ENCODE peak calls at places on chromosomes 12 and 14, in nine cellular contexts. One of them, this sample, is unnamed.

GRCh38 chr12:106341086-106341879 is 16.3 kb upstream of the POLR3B start:
- DNase-seq in pancreas: no peak
- DNase-seq in bronchial epithelial cell: no peak
- DNase-seq in endothelial cell: no peak
- DNase-seq in Peyer's patch: no peak
- DNase-seq in mucosa of descending colon: no peak
- DNase-seq in GM10248: no peak
- DNase-seq in Calu3: no peak
- DNase-seq in lower leg skin: no peak
- DNase-seq in this sample: no peak

GRCh38 chr14:32635103-32635719 is 303.5 kb upstream of the NPAS3 start:
- DNase-seq in pancreas: no peak
- DNase-seq in bronchial epithelial cell: peak; percentile 62
- DNase-seq in endothelial cell: no peak
- DNase-seq in Peyer's patch: no peak
- DNase-seq in mucosa of descending colon: no peak
- DNase-seq in GM10248: no peak
- DNase-seq in Calu3: no peak
- DNase-seq in lower leg skin: no peak
- DNase-seq in this sample: no peak

GRCh38 chr14:99393059-99393655 is 87.5 kb downstream of the SETD3 start:
- DNase-seq in pancreas: no peak
- DNase-seq in bronchial epithelial cell: peak; percentile 40
- DNase-seq in endothelial cell: peak; percentile 63
- DNase-seq in Peyer's patch: no peak
- DNase-seq in mucosa of descending colon: peak; percentile 74
- DNase-seq in GM10248: peak; percentile 67
- DNase-seq in Calu3: peak; percentile 63
- DNase-seq in lower leg skin: peak; percentile 4
- DNase-seq in this sample: no peak

GRCh38 chr12:8145754-8146415 is 10.9 kb upstream of the ZNF705A start:
- DNase-seq in pancreas: peak; percentile 19
- DNase-seq in bronchial epithelial cell: no peak
- DNase-seq in endothelial cell: no peak
- DNase-seq in Peyer's patch: no peak
- DNase-seq in mucosa of descending colon: peak; percentile 26
- DNase-seq in GM10248: no peak
- DNase-seq in Calu3: no peak
- DNase-seq in lower leg skin: peak; percentile 43
- DNase-seq in this sample: no peak

GRCh38 chr14:59028476-59029202 is 159.8 kb upstream of the DAAM1 start:
- DNase-seq in pancreas: peak; percentile 27
- DNase-seq in bronchial epithelial cell: peak; percentile 52
- DNase-seq in endothelial cell: peak; percentile 72
- DNase-seq in Peyer's patch: no peak
- DNase-seq in mucosa of descending colon: peak; percentile 65
- DNase-seq in GM10248: peak; percentile 53
- DNase-seq in Calu3: peak; percentile 68
- DNase-seq in lower leg skin: peak; percentile 23
- DNase-seq in this sample: no peak

GRCh38 chr12:108400060-108400459 is 60.9 kb upstream of the CMKLR1 start:
- DNase-seq in pancreas: no peak
- DNase-seq in bronchial epithelial cell: no peak
- DNase-seq in endothelial cell: no peak
- DNase-seq in Peyer's patch: no peak
- DNase-seq in mucosa of descending colon: no peak
- DNase-seq in GM10248: no peak
- DNase-seq in Calu3: no peak
- DNase-seq in lower leg skin: no peak
- DNase-seq in this sample: no peak

GRCh38 chr12:121823101-121823726 is 19.4 kb downstream of the SETD1B start:
- DNase-seq in pancreas: no peak
- DNase-seq in bronchial epithelial cell: no peak
- DNase-seq in endothelial cell: no peak
- DNase-seq in Peyer's patch: no peak
- DNase-seq in mucosa of descending colon: no peak
- DNase-seq in GM10248: no peak
- DNase-seq in Calu3: no peak
- DNase-seq in lower leg skin: no peak
- DNase-seq in this sample: no peak

GRCh38 chr12:114674201-114675047 is 9.6 kb downstream of the TBX3 start:
- DNase-seq in pancreas: no peak
- DNase-seq in bronchial epithelial cell: no peak
- DNase-seq in endothelial cell: no peak
- DNase-seq in Peyer's patch: no peak
- DNase-seq in mucosa of descending colon: no peak
- DNase-seq in GM10248: no peak
- DNase-seq in Calu3: no peak
- DNase-seq in lower leg skin: no peak
- DNase-seq in this sample: no peak

GRCh38 chr14:71730471-71730870 is 201.8 kb upstream of the RGS6 start:
- DNase-seq in pancreas: no peak
- DNase-seq in bronchial epithelial cell: peak; percentile 43
- DNase-seq in endothelial cell: no peak
- DNase-seq in Peyer's patch: no peak
- DNase-seq in mucosa of descending colon: no peak
- DNase-seq in GM10248: no peak
- DNase-seq in Calu3: no peak
- DNase-seq in lower leg skin: no peak
- DNase-seq in this sample: no peak

GRCh38 chr12:108821407-108822397 is 35.7 kb downstream of the SSH1 start:
- DNase-seq in pancreas: no peak
- DNase-seq in bronchial epithelial cell: peak; percentile 85
- DNase-seq in endothelial cell: no peak
- DNase-seq in Peyer's patch: no peak
- DNase-seq in mucosa of descending colon: no peak
- DNase-seq in GM10248: no peak
- DNase-seq in Calu3: peak; percentile 20
- DNase-seq in lower leg skin: no peak
- DNase-seq in this sample: peak; percentile 40

GRCh38 chr12:54052745-54053624 is 650 bp upstream of the HOXC4 start:
- DNase-seq in pancreas: no peak
- DNase-seq in bronchial epithelial cell: no peak
- DNase-seq in endothelial cell: no peak
- DNase-seq in Peyer's patch: peak; percentile 75
- DNase-seq in mucosa of descending colon: no peak
- DNase-seq in GM10248: peak; percentile 80
- DNase-seq in Calu3: no peak
- DNase-seq in lower leg skin: no peak
- DNase-seq in this sample: no peak

GRCh38 chr14:39050389-39050788 is 52.6 kb downstream of the SEC23A start:
- DNase-seq in pancreas: no peak
- DNase-seq in bronchial epithelial cell: peak; percentile 84
- DNase-seq in endothelial cell: no peak
- DNase-seq in Peyer's patch: no peak
- DNase-seq in mucosa of descending colon: no peak
- DNase-seq in GM10248: peak; percentile 17
- DNase-seq in Calu3: peak; percentile 39
- DNase-seq in lower leg skin: no peak
- DNase-seq in this sample: no peak

GRCh38 chr14:31172084-31172483 is 35.5 kb downstream of the HECTD1 start:
- DNase-seq in pancreas: no peak
- DNase-seq in bronchial epithelial cell: no peak
- DNase-seq in endothelial cell: no peak
- DNase-seq in Peyer's patch: no peak
- DNase-seq in mucosa of descending colon: no peak
- DNase-seq in GM10248: no peak
- DNase-seq in Calu3: no peak
- DNase-seq in lower leg skin: no peak
- DNase-seq in this sample: no peak

GRCh38 chr14:36724162-36724561 is 62.5 kb downstream of the PAX9 start:
- DNase-seq in pancreas: no peak
- DNase-seq in bronchial epithelial cell: no peak
- DNase-seq in endothelial cell: no peak
- DNase-seq in Peyer's patch: no peak
- DNase-seq in mucosa of descending colon: no peak
- DNase-seq in GM10248: no peak
- DNase-seq in Calu3: no peak
- DNase-seq in lower leg skin: no peak
- DNase-seq in this sample: no peak

GRCh38 chr14:69624131-69624530 is 12.7 kb downstream of the SUSD6 start:
- DNase-seq in pancreas: no peak
- DNase-seq in bronchial epithelial cell: no peak
- DNase-seq in endothelial cell: no peak
- DNase-seq in Peyer's patch: no peak
- DNase-seq in mucosa of descending colon: no peak
- DNase-seq in GM10248: no peak
- DNase-seq in Calu3: no peak
- DNase-seq in lower leg skin: no peak
- DNase-seq in this sample: no peak

GRCh38 chr14:53696217-53696965 is 260.2 kb downstream of the BMP4 start:
- DNase-seq in pancreas: no peak
- DNase-seq in bronchial epithelial cell: peak; percentile 76
- DNase-seq in endothelial cell: no peak
- DNase-seq in Peyer's patch: no peak
- DNase-seq in mucosa of descending colon: no peak
- DNase-seq in GM10248: no peak
- DNase-seq in Calu3: no peak
- DNase-seq in lower leg skin: no peak
- DNase-seq in this sample: no peak

GRCh38 chr12:45257185-45257585 is 41.3 kb downstream of the ANO6 start:
- DNase-seq in pancreas: no peak
- DNase-seq in bronchial epithelial cell: no peak
- DNase-seq in endothelial cell: no peak
- DNase-seq in Peyer's patch: no peak
- DNase-seq in mucosa of descending colon: no peak
- DNase-seq in GM10248: peak; percentile 54
- DNase-seq in Calu3: no peak
- DNase-seq in lower leg skin: no peak
- DNase-seq in this sample: no peak
- TF ChIP-seq CTCF in pancreas: no peak
- TF ChIP-seq CTCF in bronchial epithelial cell: no peak
- TF ChIP-seq CTCF in endothelial cell: no peak
- TF ChIP-seq CTCF in Peyer's patch: no peak
- TF ChIP-seq CTCF in mucosa of descending colon: no peak
- TF ChIP-seq CTCF in GM10248: peak; percentile 10
- TF ChIP-seq CTCF in Calu3: no peak
- TF ChIP-seq CTCF in lower leg skin: no peak
- TF ChIP-seq CTCF in this sample: no peak

GRCh38 chr14:104977681-104978647 is at the start of gene AHNAK2:
- DNase-seq in pancreas: peak; percentile 74
- DNase-seq in bronchial epithelial cell: peak; percentile 70
- DNase-seq in endothelial cell: peak; percentile 85
- DNase-seq in Peyer's patch: no peak
- DNase-seq in mucosa of descending colon: peak; percentile 86
- DNase-seq in GM10248: peak; percentile 60
- DNase-seq in Calu3: peak; percentile 89
- DNase-seq in lower leg skin: no peak
- DNase-seq in this sample: no peak

GRCh38 chr14:104977008-104977680 is 1.0 kb downstream of the AHNAK2 start:
- DNase-seq in pancreas: no peak
- DNase-seq in bronchial epithelial cell: no peak
- DNase-seq in endothelial cell: no peak
- DNase-seq in Peyer's patch: no peak
- DNase-seq in mucosa of descending colon: peak; percentile 44
- DNase-seq in GM10248: no peak
- DNase-seq in Calu3: no peak
- DNase-seq in lower leg skin: no peak
- DNase-seq in this sample: no peak

GRCh38 chr14:104979758-104980591 is 1.8 kb upstream of the AHNAK2 start:
- DNase-seq in pancreas: peak; percentile 84
- DNase-seq in bronchial epithelial cell: peak; percentile 57
- DNase-seq in endothelial cell: no peak
- DNase-seq in Peyer's patch: no peak
- DNase-seq in mucosa of descending colon: peak; percentile 35
- DNase-seq in GM10248: no peak
- DNase-seq in Calu3: peak; percentile 87
- DNase-seq in lower leg skin: no peak
- DNase-seq in this sample: no peak

GRCh38 chr14:104980601-104981531 is 2.7 kb upstream of the AHNAK2 start:
- DNase-seq in pancreas: peak; percentile 19
- DNase-seq in bronchial epithelial cell: no peak
- DNase-seq in endothelial cell: no peak
- DNase-seq in Peyer's patch: no peak
- DNase-seq in mucosa of descending colon: peak; percentile 20
- DNase-seq in GM10248: no peak
- DNase-seq in Calu3: no peak
- DNase-seq in lower leg skin: no peak
- DNase-seq in this sample: no peak

GRCh38 chr14:104978774-104979691 is 859 bp upstream of the AHNAK2 start:
- DNase-seq in pancreas: peak; percentile 17
- DNase-seq in bronchial epithelial cell: no peak
- DNase-seq in endothelial cell: no peak
- DNase-seq in Peyer's patch: no peak
- DNase-seq in mucosa of descending colon: peak; percentile 36
- DNase-seq in GM10248: no peak
- DNase-seq in Calu3: no peak
- DNase-seq in lower leg skin: no peak
- DNase-seq in this sample: peak; percentile 14
- TF ChIP-seq CTCF in pancreas: no peak
- TF ChIP-seq CTCF in bronchial epithelial cell: no peak
- TF ChIP-seq CTCF in endothelial cell: no peak
- TF ChIP-seq CTCF in Peyer's patch: no peak
- TF ChIP-seq CTCF in mucosa of descending colon: no peak
- TF ChIP-seq CTCF in GM10248: no peak
- TF ChIP-seq CTCF in Calu3: no peak
- TF ChIP-seq CTCF in lower leg skin: no peak
- TF ChIP-seq CTCF in this sample: no peak

DNA sequence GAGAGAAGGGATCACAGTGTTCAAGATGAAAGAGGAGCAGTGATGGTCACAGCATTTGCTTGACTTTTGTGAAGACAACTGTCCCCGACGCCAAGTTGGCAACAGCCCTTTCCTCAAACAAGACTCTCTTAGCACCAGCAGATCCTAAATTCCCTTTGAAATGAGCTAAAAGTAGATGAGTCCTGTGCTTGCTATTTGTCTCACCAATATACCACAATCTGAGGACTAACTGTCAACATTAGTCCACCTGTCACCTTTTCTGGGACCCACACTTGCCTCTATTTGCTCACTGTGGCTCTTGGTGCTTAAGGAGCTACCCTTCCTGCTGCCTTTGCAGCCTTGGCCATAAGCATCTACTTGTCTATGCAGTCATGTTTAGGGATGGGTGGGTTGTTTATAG is 47.4 kb upstream of the COL2A1 start:
- DNase-seq in pancreas: no peak
- DNase-seq in bronchial epithelial cell: no peak
- DNase-seq in endothelial cell: no peak
- DNase-seq in Peyer's patch: no peak
- DNase-seq in mucosa of descending colon: no peak
- DNase-seq in GM10248: no peak
- DNase-seq in Calu3: no peak
- DNase-seq in lower leg skin: no peak
- DNase-seq in this sample: no peak
- TF ChIP-seq CTCF in pancreas: no peak
- TF ChIP-seq CTCF in bronchial epithelial cell: no peak
- TF ChIP-seq CTCF in endothelial cell: no peak
- TF ChIP-seq CTCF in Peyer's patch: no peak
- TF ChIP-seq CTCF in mucosa of descending colon: no peak
- TF ChIP-seq CTCF in GM10248: no peak
- TF ChIP-seq CTCF in Calu3: no peak
- TF ChIP-seq CTCF in lower leg skin: no peak
- TF ChIP-seq CTCF in this sample: no peak

DNA sequence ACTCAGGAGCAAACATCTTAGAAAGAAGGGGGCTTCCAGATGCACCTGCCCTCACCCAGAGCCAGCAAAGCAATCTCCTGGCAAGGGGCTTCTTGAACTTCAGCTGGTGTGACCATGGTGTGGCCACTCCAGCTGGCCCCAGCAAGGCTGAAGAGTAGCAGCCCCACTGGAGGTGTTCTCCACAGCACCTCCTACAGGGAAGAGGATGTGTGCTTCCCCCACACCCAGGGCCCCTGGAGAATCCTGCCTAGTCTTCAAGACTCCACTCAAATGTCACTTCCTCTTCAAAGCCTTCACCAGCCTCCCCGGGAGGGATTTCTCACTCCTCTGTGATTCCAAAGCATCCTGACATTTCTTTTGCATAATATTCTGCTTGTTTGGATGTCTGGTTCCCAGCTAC is 8.5 kb downstream of the RAB15 start:
- DNase-seq in pancreas: no peak
- DNase-seq in bronchial epithelial cell: no peak
- DNase-seq in endothelial cell: no peak
- DNase-seq in Peyer's patch: no peak
- DNase-seq in mucosa of descending colon: no peak
- DNase-seq in GM10248: no peak
- DNase-seq in Calu3: no peak
- DNase-seq in lower leg skin: no peak
- DNase-seq in this sample: no peak
- TF ChIP-seq CTCF in pancreas: no peak
- TF ChIP-seq CTCF in bronchial epithelial cell: no peak
- TF ChIP-seq CTCF in endothelial cell: no peak
- TF ChIP-seq CTCF in Peyer's patch: no peak
- TF ChIP-seq CTCF in mucosa of descending colon: no peak
- TF ChIP-seq CTCF in GM10248: no peak
- TF ChIP-seq CTCF in Calu3: no peak
- TF ChIP-seq CTCF in lower leg skin: no peak
- TF ChIP-seq CTCF in this sample: no peak

This sample was measured in natural killer cell.